ENCODE peak calls at places on chromosomes 12 and 14, in nine cellular contexts. J is Daoy, D is T-helper 9 cell, H is aorta, Y is NCI-H524, Z is cerebellum, S is anterior cingulate cortex, C is HS-27A, T is uterus. U is an unnamed sample.

GRCh38 chr14:93099187-93099586 is 16.5 kb downstream of the ITPK1 start:
- DNase-seq in Y (no peak), H (no peak), J (no peak), Z (no peak), D (no peak), S (no peak), C (no peak), T (no peak), U (no peak)

GRCh38 chr12:101713059-101713682 is 15.7 kb downstream of the CHPT1 start:
- DNase-seq in H (no peak), C (no peak), J (no peak), D (no peak), T (peak), Z (no peak), S (no peak), Y (no peak), U (peak)

GRCh38 chr14:58637391-58638230 is at the start of gene DACT1:
- DNase-seq in Z (peak), D (peak), T (peak), Y (peak), J (peak), S (peak), C (no peak), H (peak), U (peak)

GRCh38 chr12:103839103-103839502 is 1.9 kb downstream of the NT5DC3 start:
- DNase-seq in Z (no peak), Y (no peak), T (no peak), H (no peak), S (no peak), J (no peak), C (no peak), D (no peak), U (no peak)

GRCh38 chr14:52402812-52403526 is 88.9 kb downstream of the PTGER2 start:
- DNase-seq in D (no peak), Y (no peak), T (no peak), C (no peak), S (no peak), H (no peak), Z (no peak), J (peak), U (no peak)

GRCh38 chr14:105064721-105065143 is 498 bp downstream of the GPR132 start:
- DNase-seq in H (no peak), S (no peak), C (no peak), Z (no peak), J (peak), D (no peak), Y (no peak), T (no peak), U (peak)

GRCh38 chr12:40837891-40838424 is 145.7 kb downstream of the CNTN1 start:
- DNase-seq in J (no peak), Y (peak), Z (peak), D (no peak), S (no peak), T (no peak), C (no peak), H (no peak), U (no peak)

GRCh38 chr14:61372842-61373555 is 51.6 kb downstream of the PRKCH start:
- DNase-seq in J (no peak), C (no peak), S (no peak), Z (no peak), D (no peak), T (no peak), H (no peak), Y (no peak), U (no peak)

GRCh38 chr12:47236109-47236714 is 156.5 kb upstream of the AMIGO2 start:
- DNase-seq in Z (no peak), H (no peak), T (peak), S (no peak), J (peak), C (peak), D (no peak), Y (no peak), U (no peak)

GRCh38 chr14:64450255-64450654 is 15.0 kb upstream of the AKAP5 start:
- DNase-seq in J (no peak), T (no peak), C (no peak), H (no peak), D (no peak), Z (no peak), S (no peak), Y (no peak), U (no peak)

GRCh38 chr14:58731465-58732330 is 93.9 kb downstream of the DACT1 start:
- DNase-seq in H (no peak), Y (no peak), C (peak), Z (no peak), J (peak), T (no peak), S (no peak), D (no peak), U (no peak)

GRCh38 chr14:59347511-59347900 is 117.7 kb downstream of the GPR135 start:
- DNase-seq in S (no peak), D (no peak), J (no peak), Y (no peak), T (no peak), H (no peak), C (no peak), Z (no peak), U (no peak)

GRCh38 chr12:22722081-22722480 is 97.1 kb downstream of the ETNK1 start:
- DNase-seq in Y (no peak), J (no peak), Z (no peak), T (no peak), C (no peak), D (no peak), H (no peak), S (no peak), U (no peak)

GRCh38 chr12:5789469-5789968 is 155.5 kb downstream of the ANO2 start:
- DNase-seq in Y (peak), J (peak), S (no peak), C (no peak), H (no peak), T (no peak), D (no peak), Z (no peak), U (no peak)